ENCODE peak calls at places on chromosome 14, in four cellular contexts. One of them, this sample, is unnamed.

GRCh38 chr14:74204481-74204880 is 34.8 kb upstream of the VSX2 start:
- DNase-seq in H9: no peak
- DNase-seq in IMR-90: no peak
- DNase-seq in H1: no peak
- DNase-seq in this sample: no peak

GRCh38 chr14:35576260-35576659 is 42.3 kb downstream of the INSM2 start:
- DNase-seq in IMR-90: peak
- DNase-seq in H9: no peak
- DNase-seq in H1: no peak
- DNase-seq in this sample: no peak

GRCh38 chr14:34199585-34199984 is 248.7 kb upstream of the EGLN3 start:
- DNase-seq in H9: no peak
- DNase-seq in H1: no peak
- DNase-seq in IMR-90: peak
- DNase-seq in this sample: peak

GRCh38 chr14:54568821-54569591 is 2.1 kb downstream of the SAMD4A start:
- DNase-seq in H9: no peak
- DNase-seq in IMR-90: peak
- DNase-seq in H1: no peak
- DNase-seq in this sample: no peak

GRCh38 chr14:70842851-70843462 is 33.6 kb upstream of the MAP3K9 start:
- DNase-seq in H1: no peak
- DNase-seq in IMR-90: no peak
- DNase-seq in H9: no peak
- DNase-seq in this sample: peak

GRCh38 chr14:30225171-30225570 is 297.5 kb upstream of the PRKD1 start:
- DNase-seq in H9: no peak
- DNase-seq in IMR-90: no peak
- DNase-seq in H1: no peak
- DNase-seq in this sample: no peak

GRCh38 chr14:39368261-39368959 is 63.8 kb downstream of the FBXO33 start:
- DNase-seq in H1: peak
- DNase-seq in IMR-90: peak
- DNase-seq in H9: peak
- DNase-seq in this sample: peak

GRCh38 chr14:79727900-79728299 is 483.4 kb downstream of the DIO2 start:
- DNase-seq in IMR-90: no peak
- DNase-seq in H9: no peak
- DNase-seq in H1: no peak
- DNase-seq in this sample: no peak

GRCh38 chr14:105853907-105854599 is 327.7 kb downstream of the TMEM121 start:
- DNase-seq in H1: no peak
- DNase-seq in H9: no peak
- DNase-seq in IMR-90: no peak
- DNase-seq in this sample: no peak

GRCh38 chr14:46048127-46048526 is 603.5 kb downstream of the RPL10L start:
- DNase-seq in H1: peak
- DNase-seq in IMR-90: peak
- DNase-seq in H9: peak
- DNase-seq in this sample: peak

GRCh38 chr14:32633930-32634329 is 304.7 kb upstream of the NPAS3 start:
- DNase-seq in H9: no peak
- DNase-seq in IMR-90: no peak
- DNase-seq in H1: no peak
- DNase-seq in this sample: no peak

GRCh38 chr14:92890830-92891598 is 31.9 kb upstream of the CHGA start:
- DNase-seq in H1: no peak
- DNase-seq in H9: no peak
- DNase-seq in IMR-90: no peak
- DNase-seq in this sample: no peak

GRCh38 chr14:65564370-65564769 is 151.8 kb downstream of the FUT8 start:
- DNase-seq in H9: no peak
- DNase-seq in H1: no peak
- DNase-seq in IMR-90: no peak
- DNase-seq in this sample: no peak

GRCh38 chr14:75822522-75823288 is 159.1 kb downstream of the TGFB3 start:
- DNase-seq in H1: no peak
- DNase-seq in H9: no peak
- DNase-seq in IMR-90: peak
- DNase-seq in this sample: no peak

GRCh38 chr14:56841611-56842010 is 31.3 kb upstream of the OTX2 start:
- DNase-seq in IMR-90: no peak
- DNase-seq in H1: no peak
- DNase-seq in H9: no peak
- DNase-seq in this sample: no peak

GRCh38 chr14:89033756-89034155 is 209.3 kb downstream of the TTC8 start:
- DNase-seq in H1: no peak
- DNase-seq in IMR-90: no peak
- DNase-seq in H9: no peak
- DNase-seq in this sample: no peak

GRCh38 chr14:54715244-54715643 is 148.3 kb downstream of the SAMD4A start:
- DNase-seq in H9: no peak
- DNase-seq in IMR-90: peak
- DNase-seq in H1: no peak
- DNase-seq in this sample: peak

GRCh38 chr14:33617154-33617553 is 333.7 kb downstream of the EGLN3 start:
- DNase-seq in H1: no peak
- DNase-seq in H9: no peak
- DNase-seq in IMR-90: peak
- DNase-seq in this sample: no peak

GRCh38 chr14:26595922-26596721 is 1.7 kb downstream of the NOVA1 start:
- DNase-seq in IMR-90: no peak
- DNase-seq in H9: no peak
- DNase-seq in H1: no peak
- DNase-seq in this sample: peak

GRCh38 chr14:49623941-49624806 is 3.6 kb downstream of the MGAT2 start:
- DNase-seq in H1: no peak
- DNase-seq in IMR-90: no peak
- DNase-seq in H9: no peak
- DNase-seq in this sample: no peak

GRCh38 chr14:50943943-50944646 is at the start of gene PYGL:
- DNase-seq in H1: no peak
- DNase-seq in IMR-90: peak
- DNase-seq in H9: peak
- DNase-seq in this sample: peak

GRCh38 chr14:80491131-80491530 is 279.8 kb upstream of the DIO2 start:
- DNase-seq in H1: peak
- DNase-seq in H9: peak
- DNase-seq in IMR-90: peak
- DNase-seq in this sample: peak

GRCh38 chr14:96737869-96738268 is 59.3 kb upstream of the VRK1 start:
- DNase-seq in H1: no peak
- DNase-seq in IMR-90: no peak
- DNase-seq in H9: no peak
- DNase-seq in this sample: no peak

GRCh38 chr14:96734076-96734622 is 63.0 kb upstream of the VRK1 start:
- DNase-seq in IMR-90: no peak
- DNase-seq in H9: no peak
- DNase-seq in H1: no peak
- DNase-seq in this sample: no peak

GRCh38 chr14:96735509-96735908 is 61.7 kb upstream of the VRK1 start:
- DNase-seq in H9: no peak
- DNase-seq in IMR-90: no peak
- DNase-seq in H1: no peak
- DNase-seq in this sample: no peak

GRCh38 chr14:96741151-96741977 is 55.8 kb upstream of the VRK1 start:
- DNase-seq in H9: peak
- DNase-seq in IMR-90: peak
- DNase-seq in H1: peak
- DNase-seq in this sample: peak

GRCh38 chr14:96739511-96739910 is 57.7 kb upstream of the VRK1 start:
- DNase-seq in H1: no peak
- DNase-seq in IMR-90: no peak
- DNase-seq in H9: no peak
- DNase-seq in this sample: no peak
- H3K4ac ChIP-seq in H1: no peak
- H3K4ac ChIP-seq in IMR-90: no peak
- H3K4ac ChIP-seq in H9: no peak
- H3K4ac ChIP-seq in this sample: no peak

GRCh38 chr14:23667134-23667533 is 31.0 kb downstream of the DHRS2 start:
- DNase-seq in H9: no peak
- DNase-seq in IMR-90: no peak
- DNase-seq in H1: no peak
- DNase-seq in this sample: no peak
- H3K56ac ChIP-seq in H9: no peak
- H3K56ac ChIP-seq in IMR-90: no peak
- H3K56ac ChIP-seq in H1: no peak
- H3K56ac ChIP-seq in this sample: no peak

GRCh38 chr14:20580242-20580641 is 7.6 kb downstream of the RNASE11 start:
- DNase-seq in H9: no peak
- DNase-seq in H1: no peak
- DNase-seq in IMR-90: no peak
- DNase-seq in this sample: no peak
- H3K4ac ChIP-seq in H9: no peak
- H3K4ac ChIP-seq in H1: no peak
- H3K4ac ChIP-seq in IMR-90: no peak
- H3K4ac ChIP-seq in this sample: no peak

GRCh38 chr14:21251215-21251614 is 18.0 kb downstream of the HNRNPC start:
- DNase-seq in IMR-90: no peak
- DNase-seq in H9: no peak
- DNase-seq in H1: no peak
- DNase-seq in this sample: no peak
- H3K56ac ChIP-seq in IMR-90: no peak
- H3K56ac ChIP-seq in H9: no peak
- H3K56ac ChIP-seq in H1: no peak
- H3K56ac ChIP-seq in this sample: no peak

GRCh38 chr14:103393687-103394626 is 8.7 kb downstream of the MARK3 start:
- DNase-seq in IMR-90: peak
- DNase-seq in H9: no peak
- DNase-seq in H1: no peak
- DNase-seq in this sample: no peak
- H3K4ac ChIP-seq in IMR-90: no peak
- H3K4ac ChIP-seq in H9: no peak
- H3K4ac ChIP-seq in H1: no peak
- H3K4ac ChIP-seq in this sample: no peak

GRCh38 chr14:90556050-90556477 is 159.2 kb downstream of the CALM1 start:
- DNase-seq in H1: no peak
- DNase-seq in IMR-90: no peak
- DNase-seq in H9: peak
- DNase-seq in this sample: peak
- H3K56ac ChIP-seq in H1: no peak
- H3K56ac ChIP-seq in IMR-90: no peak
- H3K56ac ChIP-seq in H9: no peak
- H3K56ac ChIP-seq in this sample: peak

GRCh38 chr14:76922599-76922998 is 96.4 kb downstream of the LRRC74A start:
- DNase-seq in IMR-90: peak
- DNase-seq in H9: no peak
- DNase-seq in H1: no peak
- DNase-seq in this sample: peak
- H3K4ac ChIP-seq in IMR-90: peak
- H3K4ac ChIP-seq in H9: no peak
- H3K4ac ChIP-seq in H1: no peak
- H3K4ac ChIP-seq in this sample: no peak

GRCh38 chr14:58725226-58725625 is 87.5 kb downstream of the DACT1 start:
- DNase-seq in H1: no peak
- DNase-seq in IMR-90: no peak
- DNase-seq in H9: no peak
- DNase-seq in this sample: no peak

GRCh38 chr14:58722433-58722832 is 84.7 kb downstream of the DACT1 start:
- DNase-seq in IMR-90: no peak
- DNase-seq in H9: no peak
- DNase-seq in H1: no peak
- DNase-seq in this sample: no peak

GRCh38 chr14:58724702-58725101 is 86.9 kb downstream of the DACT1 start:
- DNase-seq in H9: no peak
- DNase-seq in H1: no peak
- DNase-seq in IMR-90: no peak
- DNase-seq in this sample: no peak
- H3K56ac ChIP-seq in H9: no peak
- H3K56ac ChIP-seq in H1: no peak
- H3K56ac ChIP-seq in IMR-90: no peak
- H3K56ac ChIP-seq in this sample: no peak

GRCh38 chr14:87993485-87993809 is 465 bp upstream of the GALC start:
- DNase-seq in H9: no peak
- DNase-seq in H1: no peak
- DNase-seq in IMR-90: no peak
- DNase-seq in this sample: no peak
- H3K4ac ChIP-seq in H9: no peak
- H3K4ac ChIP-seq in H1: peak
- H3K4ac ChIP-seq in IMR-90: peak
- H3K4ac ChIP-seq in this sample: no peak

GRCh38 chr14:78631551-78631950 is 461.4 kb downstream of the NRXN3 start:
- DNase-seq in H9: no peak
- DNase-seq in IMR-90: no peak
- DNase-seq in H1: no peak
- DNase-seq in this sample: no peak

GRCh38 chr14:78637489-78637888 is 467.3 kb downstream of the NRXN3 start:
- DNase-seq in IMR-90: no peak
- DNase-seq in H1: no peak
- DNase-seq in H9: no peak
- DNase-seq in this sample: no peak

GRCh38 chr14:78637903-78638302 is 467.7 kb downstream of the NRXN3 start:
- DNase-seq in H1: no peak
- DNase-seq in H9: no peak
- DNase-seq in IMR-90: no peak
- DNase-seq in this sample: no peak

GRCh38 chr14:78638926-78639325 is 468.8 kb downstream of the NRXN3 start:
- DNase-seq in H1: no peak
- DNase-seq in IMR-90: no peak
- DNase-seq in H9: no peak
- DNase-seq in this sample: no peak

GRCh38 chr14:78633747-78634146 is 463.6 kb downstream of the NRXN3 start:
- DNase-seq in IMR-90: no peak
- DNase-seq in H1: no peak
- DNase-seq in H9: peak
- DNase-seq in this sample: peak
- H3K56ac ChIP-seq in IMR-90: no peak
- H3K56ac ChIP-seq in H1: no peak
- H3K56ac ChIP-seq in H9: no peak
- H3K56ac ChIP-seq in this sample: no peak